ENCODE peak calls at places on chromosome 21, in four cellular contexts. I, F, W and A are unnamed samples.

GRCh38 chr21:34061983-34062382 is 11.4 kb upstream of the MRPS6 start:
- DNase-seq in W (no peak), I (no peak), F (no peak), A (peak)

GRCh38 chr21:42621828-42622199 is 31.6 kb upstream of the PDE9A start:
- DNase-seq in F (no peak), I (no peak), W (no peak), A (no peak)

GRCh38 chr21:33587792-33588484 is 546 bp downstream of the DONSON start:
- DNase-seq in F (peak), W (no peak), I (peak), A (peak)

GRCh38 chr21:38909929-38910328 is 104.2 kb downstream of the ETS2 start:
- DNase-seq in F (no peak), W (no peak), I (no peak), A (no peak)

GRCh38 chr21:42062543-42063022 is 8.5 kb upstream of the UMODL1 start:
- DNase-seq in I (peak), W (peak), F (peak), A (peak)

GRCh38 chr21:32276671-32277070 is 2.2 kb downstream of the MIS18A start:
- DNase-seq in I (no peak), F (no peak), W (no peak), A (no peak)

GRCh38 chr21:33273044-33273443 is 6.9 kb downstream of the IL10RB start:
- DNase-seq in F (no peak), I (no peak), W (no peak), A (no peak)

GRCh38 chr21:15190837-15191236 is 126.0 kb upstream of the NRIP1 start:
- DNase-seq in W (no peak), I (no peak), F (no peak), A (no peak)

GRCh38 chr21:45997495-45998275 is 16.1 kb downstream of the COL6A1 start:
- DNase-seq in F (no peak), W (peak), I (peak), A (no peak)

GRCh38 chr21:17492415-17493168 is 20.3 kb upstream of the CXADR start:
- DNase-seq in W (no peak), F (no peak), I (no peak), A (no peak)

GRCh38 chr21:27017251-27017650 is 50.4 kb upstream of the ADAMTS5 start:
- DNase-seq in W (no peak), I (no peak), F (no peak), A (no peak)

GRCh38 chr21:15301014-15301413 is 236.2 kb upstream of the NRIP1 start:
- DNase-seq in I (no peak), W (no peak), F (no peak), A (peak)

GRCh38 chr21:36615274-36615964 is 83.5 kb upstream of the SIM2 start:
- DNase-seq in I (no peak), F (no peak), W (no peak), A (peak)

GRCh38 chr21:40457741-40458140 is 389.2 kb downstream of the DSCAM start:
- DNase-seq in W (no peak), I (no peak), F (no peak), A (no peak)

GRCh38 chr21:46216132-46216747 is 12.3 kb downstream of the LSS start:
- DNase-seq in I (no peak), W (no peak), F (no peak), A (no peak)

GRCh38 chr21:15732290-15732995 is 2.7 kb downstream of the USP25 start:
- DNase-seq in W (no peak), F (no peak), I (no peak), A (peak)

GRCh38 chr21:34840693-34841092 is 171.9 kb downstream of the CLIC6 start:
- DNase-seq in W (no peak), I (no peak), F (no peak), A (no peak)

GRCh38 chr21:33815153-33815707 is 100.4 kb downstream of the ATP5PO start:
- DNase-seq in F (no peak), I (no peak), W (no peak), A (peak)

GRCh38 chr21:19565587-19565986 is 1162.0 kb upstream of the TMPRSS15 start:
- DNase-seq in I (no peak), W (no peak), F (no peak), A (no peak)

GRCh38 chr21:45577806-45578801 is 35.9 kb upstream of the SLC19A1 start:
- DNase-seq in I (no peak), F (no peak), W (no peak), A (no peak)

GRCh38 chr21:22374218-22374969 is 1376.2 kb downstream of the NCAM2 start:
- DNase-seq in W (no peak), F (no peak), I (no peak), A (no peak)

GRCh38 chr21:35829014-35829525 is 231.3 kb downstream of the SETD4 start:
- DNase-seq in F (no peak), W (no peak), I (no peak), A (no peak)

GRCh38 chr21:38831526-38832467 is 26.1 kb downstream of the ETS2 start:
- DNase-seq in I (peak), F (peak), W (no peak), A (peak)

GRCh38 chr21:35611752-35612151 is 448.6 kb downstream of the SETD4 start:
- DNase-seq in I (no peak), F (no peak), W (no peak), A (no peak)

GRCh38 chr21:36852293-36852692 is 114.2 kb downstream of the HLCS start:
- DNase-seq in W (no peak), F (no peak), I (no peak), A (no peak)

GRCh38 chr21:43266534-43266933 is 97.7 kb downstream of the CRYAA start:
- DNase-seq in F (no peak), W (no peak), I (no peak), A (no peak)

GRCh38 chr21:36749935-36750578 is 51.1 kb downstream of the SIM2 start:
- DNase-seq in F (no peak), I (no peak), W (no peak), A (no peak)

GRCh38 chr21:40176732-40177131 is 309.5 kb downstream of the PCP4 start:
- DNase-seq in F (no peak), W (no peak), I (no peak), A (no peak)

GRCh38 chr21:16308269-16308668 is 578.5 kb downstream of the USP25 start:
- DNase-seq in W (no peak), I (no peak), F (no peak), A (no peak)

GRCh38 chr21:33255404-33255803 is 10.8 kb upstream of the IL10RB start:
- DNase-seq in W (no peak), I (no peak), F (no peak), A (no peak)

GRCh38 chr21:22062472-22063139 is 1064.4 kb downstream of the NCAM2 start:
- DNase-seq in W (no peak), I (no peak), F (no peak), A (no peak)

GRCh38 chr21:28633803-28634572 is 358.7 kb downstream of the LTN1 start:
- DNase-seq in I (no peak), F (no peak), W (no peak), A (no peak)